ENCODE peak calls at places on chromosomes 7 and 10, in five cellular contexts. H, E, Z, J and R are unnamed samples. For H3K4me1, the result is how much of the 10 kb centered on the place peaks cover.

GRCh38 chr10:34135515-34135914 is 679.6 kb downstream of the PARD3 start:
- DNase-seq in J (no peak), Z (no peak), H (no peak), E (no peak), R (no peak)

GRCh38 chr10:73991846-73992245 is 6.1 kb upstream of the VCL start:
- DNase-seq in E (no peak), Z (peak), H (no peak), J (no peak), R (peak)

GRCh38 chr7:101093907-101094306 is 8.6 kb downstream of the TRIM56 start:
- DNase-seq in Z (no peak), J (peak), H (no peak), E (no peak), R (no peak)

GRCh38 chr10:11663763-11664555 is 52.5 kb upstream of the USP6NL start:
- DNase-seq in Z (no peak), J (no peak), H (no peak), E (no peak), R (no peak)

GRCh38 chr7:73895626-73896025 is 34.7 kb downstream of the TMEM270 start:
- DNase-seq in J (no peak), H (no peak), E (no peak), Z (no peak), R (no peak)

GRCh38 chr7:120723465-120724385 is 134.2 kb downstream of the TSPAN12 start:
- DNase-seq in Z (no peak), E (no peak), H (no peak), J (no peak), R (no peak)

GRCh38 chr7:30548762-30549344 is 44.2 kb upstream of the GGCT start:
- DNase-seq in Z (no peak), H (peak), J (peak), E (peak), R (peak)

GRCh38 chr7:42237891-42238531 is 1.0 kb upstream of the GLI3 start:
- DNase-seq in E (peak), J (peak), H (peak), Z (peak), R (peak)

GRCh38 chr10:101452593-101452992 is 98.6 kb downstream of the BTRC start:
- DNase-seq in Z (no peak), H (no peak), E (no peak), J (no peak), R (no peak)

GRCh38 chr7:48085942-48086341 is 3.1 kb upstream of the UPP1 start:
- DNase-seq in E (no peak), Z (no peak), J (no peak), H (no peak), R (no peak)

GRCh38 chr10:70668454-70668970 is 3.8 kb upstream of the ADAMTS14 start:
- DNase-seq in J (no peak), E (no peak), Z (no peak), H (no peak), R (no peak)

GRCh38 chr7:122675011-122675410 is 23.9 kb downstream of the RNF133 start:
- DNase-seq in Z (no peak), E (no peak), J (no peak), H (no peak), R (no peak)

GRCh38 chr7:66503551-66504031 is 125.1 kb upstream of the KCTD7 start:
- DNase-seq in Z (no peak), E (no peak), H (no peak), J (no peak), R (no peak)

DNA sequence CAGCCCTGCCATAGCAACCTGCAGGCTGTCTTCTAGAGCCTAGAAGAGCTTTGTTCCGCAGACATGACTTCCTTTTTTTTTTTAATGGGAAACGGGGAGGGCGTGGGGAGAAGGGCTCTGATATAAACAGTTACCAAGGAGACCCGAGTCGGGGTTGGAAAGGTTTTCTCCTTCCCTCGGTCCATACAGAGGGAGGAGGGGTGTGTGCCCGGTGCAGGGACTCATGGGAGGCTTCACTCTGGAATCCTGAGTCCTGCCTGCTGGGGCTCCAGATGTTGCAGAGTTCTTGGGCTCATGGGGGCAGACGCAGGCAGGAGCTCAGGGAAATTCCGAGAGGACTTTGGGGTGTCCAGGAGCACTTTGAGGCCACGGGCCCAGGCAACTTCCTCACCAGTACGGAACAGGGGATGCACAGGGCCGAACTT is 26.8 kb downstream of the TMEM120A start:
- DNase-seq in Z (no peak), H (no peak), J (peak), E (peak), R (no peak)
- H3K4me1 ChIP-seq in Z (half or more), H (under half), J (under half), E (half or more), R (under half)

DNA sequence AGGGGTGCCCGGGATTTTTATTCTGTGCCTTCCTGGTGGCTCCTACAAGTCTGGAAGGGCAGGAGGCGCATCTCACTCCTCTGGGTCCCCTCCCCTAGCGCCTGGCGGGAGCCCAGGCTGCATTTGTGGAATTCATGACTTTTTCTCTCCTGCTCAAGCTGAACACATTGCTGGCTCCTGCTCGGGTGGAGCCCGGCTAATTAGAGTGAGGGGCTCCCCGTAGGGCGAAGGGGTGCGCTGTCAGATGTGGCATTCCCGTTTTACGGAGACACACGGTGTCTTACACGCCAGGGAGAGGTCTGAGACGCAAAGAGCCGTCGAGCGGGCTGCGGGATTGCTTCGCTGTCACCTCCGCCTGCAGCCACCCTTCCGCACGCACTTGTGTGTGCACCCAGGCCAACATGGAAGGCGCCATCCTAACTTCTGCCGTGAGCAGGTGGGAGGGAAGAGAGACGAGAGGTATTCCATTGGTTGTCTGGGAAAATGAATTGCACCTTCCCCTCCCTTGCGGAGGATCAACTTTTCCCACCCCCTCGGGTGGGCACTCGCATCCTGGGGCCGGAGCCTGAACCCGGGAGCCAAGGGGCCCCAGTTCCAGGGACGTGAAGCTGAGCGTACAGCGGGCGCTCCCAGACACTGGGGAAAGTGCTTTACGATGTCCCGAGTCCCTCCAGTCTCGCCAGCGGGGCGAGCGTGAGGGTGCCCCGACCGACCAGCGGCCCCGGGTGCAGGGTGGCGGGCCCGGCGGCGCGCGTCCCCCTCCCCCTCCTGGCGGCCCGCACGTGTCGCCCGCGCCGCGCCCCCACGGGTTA is 1.2 kb upstream of the IKZF1 start:
- DNase-seq in E (no peak), Z (no peak), H (no peak), J (no peak), R (no peak)
- H3K4me3 ChIP-seq in E (peak), Z (peak), H (no peak), J (no peak), R (no peak)

GRCh38 chr7:102296514-102296913 is 9.8 kb downstream of the SH2B2 start:
- DNase-seq in H (no peak), E (no peak), J (no peak), Z (no peak), R (no peak)
- H3K4me1 ChIP-seq in H (under half), E (under half), J (under half), Z (under half), R (under half)

GRCh38 chr7:32947420-32947983 is 9.7 kb upstream of the FKBP9 start:
- DNase-seq in H (no peak), Z (no peak), J (no peak), E (no peak), R (no peak)
- H3K4me3 ChIP-seq in H (no peak), Z (no peak), J (no peak), E (no peak), R (no peak)